ENCODE peak calls at places on chromosomes 1 and 21, in five cellular contexts. K, Q, E, L and U are unnamed samples. For H3K36me3, the result is how much of the 10 kb centered on the place peaks cover.

GRCh38 chr1:24386241-24386640 is 27.3 kb downstream of the STPG1 start:
- DNase-seq in E (no peak), Q (no peak), K (no peak), L (no peak), U (no peak)

GRCh38 chr21:34846214-34846575 is 177.4 kb downstream of the CLIC6 start:
- DNase-seq in L (no peak), E (no peak), Q (no peak), K (no peak), U (no peak)

GRCh38 chr1:39898648-39899603 is 2.8 kb downstream of the MYCL start:
- DNase-seq in Q (no peak), E (no peak), K (no peak), L (peak), U (no peak)

GRCh38 chr1:22919341-22920025 is 53.2 kb downstream of the LACTBL1 start:
- DNase-seq in E (no peak), Q (no peak), K (no peak), L (no peak), U (no peak)

GRCh38 chr21:34552324-34553198 is 40.6 kb upstream of the KCNE1 start:
- DNase-seq in Q (no peak), K (no peak), L (peak), E (no peak), U (no peak)

GRCh38 chr1:88140325-88140724 is 543.7 kb upstream of the PKN2 start:
- DNase-seq in Q (no peak), E (no peak), L (no peak), K (no peak), U (no peak)

GRCh38 chr1:76105269-76105850 is 30.8 kb downstream of the ST6GALNAC3 start:
- DNase-seq in L (no peak), K (no peak), Q (no peak), E (no peak), U (no peak)

GRCh38 chr1:6145864-6146410 is 34.2 kb downstream of the CHD5 start:
- DNase-seq in E (no peak), L (no peak), Q (no peak), K (no peak), U (no peak)

GRCh38 chr1:210232524-210233215 is at the start of gene SERTAD4:
- DNase-seq in Q (no peak), K (no peak), E (no peak), L (no peak), U (peak)

GRCh38 chr1:26530540-26530897 is 958 bp downstream of the RPS6KA1 start:
- DNase-seq in K (no peak), Q (no peak), E (no peak), L (no peak), U (no peak)

GRCh38 chr1:203173566-203173965 is 2.1 kb downstream of the MYBPH start:
- DNase-seq in E (no peak), Q (peak), K (no peak), L (no peak), U (no peak)

GRCh38 chr1:72357411-72357810 is 75.1 kb upstream of the NEGR1 start:
- DNase-seq in K (no peak), E (no peak), L (peak), Q (no peak), U (no peak)

GRCh38 chr1:94921977-94922376 is 4.9 kb downstream of the CNN3 start:
- DNase-seq in Q (no peak), L (no peak), E (no peak), K (no peak), U (no peak)

GRCh38 chr1:25472494-25472893 is 41.8 kb downstream of the MACO1 start:
- DNase-seq in L (no peak), K (no peak), E (no peak), Q (peak), U (no peak)

GRCh38 chr21:35150562-35151226 is 101.6 kb upstream of the RUNX1 start:
- DNase-seq in Q (no peak), L (peak), E (no peak), K (no peak), U (no peak)

GRCh38 chr1:204288061-204288588 is 71.6 kb downstream of the PLEKHA6 start:
- DNase-seq in K (no peak), Q (no peak), L (no peak), E (peak), U (no peak)

GRCh38 chr1:19563336-19564097 is 78.2 kb upstream of the CAPZB start:
- DNase-seq in K (no peak), Q (no peak), E (peak), L (peak), U (no peak)

GRCh38 chr1:71191520-71191919 is 110.7 kb upstream of the ZRANB2 start:
- DNase-seq in Q (no peak), L (no peak), K (no peak), E (no peak), U (no peak)

GRCh38 chr21:32772281-32773047 is 909 bp upstream of the PAXBP1 start:
- DNase-seq in L (no peak), Q (peak), K (peak), E (no peak), U (peak)

GRCh38 chr1:71448444-71448843 is 367.6 kb upstream of the ZRANB2 start:
- DNase-seq in Q (no peak), K (no peak), E (no peak), L (no peak), U (no peak)

GRCh38 chr1:61092643-61093042 is 10.3 kb downstream of the NFIA start:
- DNase-seq in L (no peak), Q (no peak), E (no peak), K (no peak), U (no peak)

GRCh38 chr1:159786966-159787365 is 6.2 kb downstream of the DUSP23 start:
- DNase-seq in L (no peak), K (no peak), E (peak), Q (no peak), U (no peak)

GRCh38 chr1:24714859-24715520 is 30.3 kb upstream of the CLIC4 start:
- DNase-seq in K (no peak), E (no peak), L (peak), Q (no peak), U (no peak)

GRCh38 chr1:68379085-68379478 is 70.7 kb downstream of the RPE65 start:
- DNase-seq in E (no peak), L (no peak), K (no peak), Q (no peak), U (no peak)

GRCh38 chr1:39841429-39841828 is 41.9 kb downstream of the TRIT1 start:
- DNase-seq in L (no peak), E (no peak), Q (no peak), K (no peak), U (no peak)

GRCh38 chr1:239558992-239559391 is 172.6 kb downstream of the CHRM3 start:
- DNase-seq in E (no peak), Q (no peak), L (no peak), K (no peak), U (no peak)

GRCh38 chr1:58783090-58783992 is 506 bp downstream of the JUN start:
- DNase-seq in Q (no peak), L (peak), E (peak), K (peak), U (peak)

GRCh38 chr1:232385221-232385620 is 244.7 kb downstream of the SIPA1L2 start:
- DNase-seq in Q (no peak), L (peak), K (no peak), E (no peak), U (no peak)

GRCh38 chr1:158112994-158113758 is 67.5 kb upstream of the CD1D start:
- DNase-seq in E (no peak), L (peak), Q (no peak), K (peak), U (no peak)

GRCh38 chr1:151701515-151701914 is 15.1 kb downstream of the CELF3 start:
- DNase-seq in K (no peak), E (no peak), Q (no peak), L (no peak), U (no peak)

GRCh38 chr1:43881415-43881814 is 52.2 kb upstream of the ARTN start:
- DNase-seq in K (no peak), L (no peak), E (no peak), Q (no peak), U (no peak)

GRCh38 chr1:22250724-22251123 is 107.8 kb upstream of the WNT4 start:
- DNase-seq in Q (no peak), L (no peak), K (no peak), E (no peak), U (no peak)

GRCh38 chr1:6330410-6330827 is 63.1 kb downstream of the ACOT7 start:
- DNase-seq in E (no peak), K (no peak), Q (no peak), L (peak), U (no peak)

GRCh38 chr1:225845097-225845496 is 35.2 kb downstream of the EPHX1 start:
- DNase-seq in K (no peak), E (no peak), Q (no peak), L (no peak), U (no peak)
- H3K36me3 ChIP-seq in K (under half), E (under half), Q (under half), L (under half), U (under half)

GRCh38 chr1:3707939-3708328 is 44.3 kb upstream of the CCDC27 start:
- DNase-seq in L (no peak), E (no peak), Q (no peak), K (no peak), U (no peak)

GRCh38 chr1:3707298-3707938 is 44.8 kb upstream of the CCDC27 start:
- DNase-seq in E (no peak), K (no peak), L (no peak), Q (no peak), U (no peak)

GRCh38 chr1:3710251-3710650 is 42.0 kb upstream of the CCDC27 start:
- DNase-seq in Q (no peak), K (no peak), E (no peak), L (no peak), U (no peak)

GRCh38 chr1:3706651-3707297 is 45.5 kb upstream of the CCDC27 start:
- DNase-seq in K (no peak), Q (no peak), L (no peak), E (no peak), U (no peak)

DNA sequence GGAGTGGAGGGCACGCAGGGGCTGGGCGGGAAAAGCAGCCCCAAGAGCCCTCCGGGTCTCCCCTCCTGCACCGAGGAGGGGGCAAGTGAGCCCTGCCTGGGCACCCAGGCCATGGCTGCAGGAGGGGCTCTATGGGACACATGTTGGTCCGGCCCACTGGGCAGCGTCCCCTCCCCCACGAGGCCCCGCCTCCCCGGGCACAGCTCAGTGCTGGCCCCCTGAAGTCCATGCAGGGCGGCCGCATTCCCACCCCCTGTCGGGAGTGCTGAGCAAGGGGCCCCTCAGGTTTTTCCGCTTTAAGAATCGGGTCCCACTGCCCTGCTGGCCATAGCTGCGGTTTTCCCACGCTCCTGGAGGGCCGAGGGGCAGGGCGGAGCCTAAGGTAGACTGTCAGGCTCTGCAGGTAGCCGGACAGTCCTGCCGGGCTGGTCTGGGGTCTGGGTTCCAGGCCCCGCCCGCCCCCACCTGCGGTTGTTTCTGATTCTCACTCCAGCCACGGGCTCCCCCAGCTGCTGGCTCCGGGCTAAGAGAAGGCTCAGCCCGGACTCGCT is 43.5 kb upstream of the CCDC27 start:
- DNase-seq in E (no peak), Q (no peak), K (no peak), L (no peak), U (no peak)
- H3K36me3 ChIP-seq in E (under half), Q (under half), K (under half), L (under half), U (under half)

GRCh38 chr21:45651921-45652320 is 8.4 kb downstream of the PCBP3 start:
- DNase-seq in Q (no peak), K (no peak), L (no peak), E (no peak), U (no peak)

GRCh38 chr21:45655071-45655470 is 11.5 kb downstream of the PCBP3 start:
- DNase-seq in E (no peak), L (peak), K (no peak), Q (no peak), U (no peak)
- H3K36me3 ChIP-seq in E (under half), L (under half), K (under half), Q (under half), U (under half)

GRCh38 chr1:36162680-36163079 is 6.7 kb downstream of the MAP7D1 start:
- DNase-seq in K (no peak), L (no peak), Q (no peak), E (no peak), U (no peak)
- H3K36me3 ChIP-seq in K (under half), L (under half), Q (under half), E (under half), U (under half)

GRCh38 chr1:30735668-30736498 is 12.5 kb upstream of the MATN1 start:
- DNase-seq in L (peak), K (no peak), E (no peak), Q (no peak), U (no peak)
- H3K36me3 ChIP-seq in L (under half), K (half or more), E (under half), Q (half or more), U (under half)